ENCODE peak calls at places on chromosomes 16 and 17, in six cellular contexts. D, E, S, N, F and X are unnamed samples.

GRCh38 chr16:84143784-84144199 is 1.2 kb downstream of the HSDL1 start:
- DNase-seq in D (peak), E (no peak), S (no peak), N (no peak), F (peak), X (no peak)

GRCh38 chr17:15882058-15882720 is 62.7 kb upstream of the ADORA2B start:
- DNase-seq in D (peak), E (no peak), S (no peak), N (no peak), F (no peak), X (no peak)

GRCh38 chr16:28981517-28981916 is 3.3 kb upstream of the LAT start:
- DNase-seq in D (peak), E (peak), S (peak), N (no peak), F (no peak), X (peak)

GRCh38 chr16:74567901-74568300 is 39.0 kb downstream of the GLG1 start:
- DNase-seq in D (no peak), E (no peak), S (no peak), N (no peak), F (no peak), X (no peak)

GRCh38 chr16:46713634-46714033 is 24.2 kb downstream of the ORC6 start:
- DNase-seq in D (no peak), E (no peak), S (no peak), N (no peak), F (no peak), X (no peak)

GRCh38 chr16:1362807-1363206 is 11.1 kb downstream of the GNPTG start:
- DNase-seq in D (no peak), E (no peak), S (no peak), N (no peak), F (no peak), X (no peak)

GRCh38 chr16:15509593-15510520 is 75.5 kb downstream of the BMERB1 start:
- DNase-seq in D (peak), E (peak), S (no peak), N (no peak), F (no peak), X (no peak)

GRCh38 chr16:30761427-30761927 is 385 bp downstream of the CFAP119 start:
- DNase-seq in D (peak), E (peak), S (peak), N (no peak), F (peak), X (peak)

GRCh38 chr16:11401161-11402050 is 56.1 kb downstream of the RMI2 start:
- DNase-seq in D (no peak), E (peak), S (peak), N (no peak), F (no peak), X (no peak)

GRCh38 chr16:27366687-27367462 is 35.1 kb upstream of the IL21R start:
- DNase-seq in D (no peak), E (peak), S (no peak), N (no peak), F (no peak), X (no peak)

GRCh38 chr17:9837551-9838471 is 12.1 kb downstream of the GLP2R start:
- DNase-seq in D (no peak), E (no peak), S (peak), N (no peak), F (peak), X (no peak)

GRCh38 chr16:49846800-49847199 is 9.1 kb downstream of the ZNF423 start:
- DNase-seq in D (no peak), E (no peak), S (no peak), N (no peak), F (no peak), X (no peak)

GRCh38 chr16:84085774-84086173 is 31.0 kb downstream of the MBTPS1 start:
- DNase-seq in D (no peak), E (no peak), S (no peak), N (no peak), F (no peak), X (peak)

GRCh38 chr16:79128706-79129105 is 471.8 kb downstream of the MAF start:
- DNase-seq in D (no peak), E (no peak), S (no peak), N (no peak), F (no peak), X (no peak)

DNA sequence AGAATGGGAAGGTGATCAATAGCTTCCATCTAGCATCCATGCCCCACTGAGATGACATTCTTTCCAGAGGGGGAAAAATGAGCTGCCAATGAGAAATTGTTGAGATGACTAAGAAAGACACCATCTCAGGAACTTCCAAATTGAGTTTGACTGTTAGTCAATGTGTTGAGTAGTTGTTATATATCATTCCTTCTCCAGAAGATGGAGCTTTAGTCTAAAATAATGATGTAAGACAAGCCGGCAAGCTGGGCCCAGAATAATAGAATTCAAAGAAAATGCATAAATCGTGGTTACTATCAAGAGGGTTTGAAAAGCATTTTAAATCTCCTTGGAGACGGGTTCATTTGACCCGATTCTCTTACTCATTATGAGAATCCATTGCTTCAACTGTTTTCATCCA is 71.0 kb upstream of the ATF7IP2 start:
- DNase-seq in D (no peak), E (peak), S (peak), N (no peak), F (no peak), X (peak)
- TF ChIP-seq CTCF in D (peak), E (no peak), S (peak), N (peak), F (peak), X (peak)

GRCh38 chr16:73092236-73092781 is 44.4 kb upstream of the ZFHX3 start:
- DNase-seq in D (no peak), E (no peak), S (no peak), N (no peak), F (no peak), X (no peak)
- TF ChIP-seq EZH2phosphoT487 in D (no peak), E (no peak), S (no peak), N (no peak), F (no peak), X (no peak)

DNA sequence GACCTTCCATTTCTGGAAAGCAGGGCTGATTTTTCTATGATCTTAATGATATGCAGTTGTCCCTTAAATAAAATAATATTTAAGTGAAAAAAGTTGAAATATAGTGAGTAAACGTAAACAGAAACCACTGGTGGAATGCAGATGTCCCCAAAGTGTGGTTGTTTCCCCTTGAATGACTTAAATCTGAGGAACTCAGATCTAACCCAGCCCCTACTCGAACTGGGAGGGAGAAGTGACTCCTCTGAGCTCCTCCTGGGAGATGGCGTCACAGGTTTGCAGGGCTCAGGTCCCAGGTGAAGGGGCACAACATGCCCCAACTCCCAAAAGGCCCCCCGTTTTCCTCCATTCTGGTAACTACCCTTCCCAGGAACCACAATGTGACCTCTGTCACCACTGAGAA is 142.8 kb downstream of the IRF8 start:
- DNase-seq in D (no peak), E (no peak), S (no peak), N (no peak), F (no peak), X (no peak)
- TF ChIP-seq CTCF in D (no peak), E (no peak), S (no peak), N (no peak), F (no peak), X (no peak)

DNA sequence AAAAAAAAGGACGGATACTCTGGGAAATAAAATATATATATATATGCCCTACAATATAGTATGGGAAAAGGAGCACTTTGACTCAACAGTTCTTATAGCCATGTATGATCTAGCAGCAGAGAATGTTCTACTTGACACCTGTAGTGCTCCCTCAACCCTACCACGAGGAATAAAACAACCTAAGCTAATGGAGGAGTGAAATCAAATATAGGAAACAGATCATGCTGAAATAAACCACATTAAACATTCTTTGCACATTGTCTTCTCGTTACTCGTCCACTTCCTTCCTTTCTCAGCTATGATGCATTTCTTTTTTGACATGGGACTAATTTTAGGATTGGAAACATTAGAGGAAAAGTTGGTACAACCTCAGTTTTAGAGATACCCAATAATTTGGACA is 65.6 kb downstream of the SNX11 start:
- DNase-seq in D (no peak), E (no peak), S (no peak), N (no peak), F (no peak), X (no peak)
- TF ChIP-seq EZH2phosphoT487 in D (no peak), E (no peak), S (no peak), N (no peak), F (no peak), X (no peak)

GRCh38 chr16:81850197-81850944 is 71.3 kb downstream of the PLCG2 start:
- DNase-seq in D (no peak), E (no peak), S (no peak), N (no peak), F (no peak), X (no peak)

GRCh38 chr16:81852347-81852746 is 73.3 kb downstream of the PLCG2 start:
- DNase-seq in D (no peak), E (no peak), S (peak), N (no peak), F (peak), X (no peak)

GRCh38 chr16:81860867-81861266 is 81.8 kb downstream of the PLCG2 start:
- DNase-seq in D (no peak), E (no peak), S (no peak), N (no peak), F (no peak), X (no peak)

GRCh38 chr16:81860310-81860709 is 81.2 kb downstream of the PLCG2 start:
- DNase-seq in D (no peak), E (no peak), S (no peak), N (no peak), F (no peak), X (no peak)

DNA sequence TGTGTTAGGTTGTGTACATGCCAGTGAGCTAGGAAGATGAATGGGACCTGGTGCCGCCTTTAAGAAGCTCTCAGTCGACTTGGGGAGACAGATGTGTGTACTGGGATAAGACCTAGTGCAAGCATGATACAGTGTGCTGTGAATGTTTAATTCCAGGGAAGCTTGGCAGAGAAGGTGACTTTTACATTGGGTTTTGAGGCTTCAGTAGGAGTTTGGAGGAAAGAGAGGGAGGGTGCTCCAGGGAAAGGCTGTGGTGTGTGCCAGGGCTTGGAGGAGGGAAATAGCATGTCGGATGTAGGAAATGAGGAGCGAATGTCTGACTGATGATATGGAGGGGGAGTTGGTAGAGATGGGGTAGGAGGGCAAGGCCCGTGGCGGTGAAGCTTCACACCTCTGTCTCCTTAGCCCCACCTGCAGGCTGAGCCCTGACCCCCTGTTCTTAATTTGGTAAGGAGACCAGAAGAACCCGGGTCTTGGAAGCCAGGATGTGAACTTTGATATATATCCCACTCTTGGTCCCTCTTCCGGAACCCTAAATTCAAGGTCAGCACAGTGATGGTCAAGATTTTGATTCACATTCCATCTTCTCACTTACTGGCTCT is 76.6 kb downstream of the PLCG2 start:
- DNase-seq in D (no peak), E (no peak), S (no peak), N (no peak), F (no peak), X (peak)
- TF ChIP-seq CTCF in D (peak), E (no peak), S (no peak), N (no peak), F (no peak), X (peak)

DNA sequence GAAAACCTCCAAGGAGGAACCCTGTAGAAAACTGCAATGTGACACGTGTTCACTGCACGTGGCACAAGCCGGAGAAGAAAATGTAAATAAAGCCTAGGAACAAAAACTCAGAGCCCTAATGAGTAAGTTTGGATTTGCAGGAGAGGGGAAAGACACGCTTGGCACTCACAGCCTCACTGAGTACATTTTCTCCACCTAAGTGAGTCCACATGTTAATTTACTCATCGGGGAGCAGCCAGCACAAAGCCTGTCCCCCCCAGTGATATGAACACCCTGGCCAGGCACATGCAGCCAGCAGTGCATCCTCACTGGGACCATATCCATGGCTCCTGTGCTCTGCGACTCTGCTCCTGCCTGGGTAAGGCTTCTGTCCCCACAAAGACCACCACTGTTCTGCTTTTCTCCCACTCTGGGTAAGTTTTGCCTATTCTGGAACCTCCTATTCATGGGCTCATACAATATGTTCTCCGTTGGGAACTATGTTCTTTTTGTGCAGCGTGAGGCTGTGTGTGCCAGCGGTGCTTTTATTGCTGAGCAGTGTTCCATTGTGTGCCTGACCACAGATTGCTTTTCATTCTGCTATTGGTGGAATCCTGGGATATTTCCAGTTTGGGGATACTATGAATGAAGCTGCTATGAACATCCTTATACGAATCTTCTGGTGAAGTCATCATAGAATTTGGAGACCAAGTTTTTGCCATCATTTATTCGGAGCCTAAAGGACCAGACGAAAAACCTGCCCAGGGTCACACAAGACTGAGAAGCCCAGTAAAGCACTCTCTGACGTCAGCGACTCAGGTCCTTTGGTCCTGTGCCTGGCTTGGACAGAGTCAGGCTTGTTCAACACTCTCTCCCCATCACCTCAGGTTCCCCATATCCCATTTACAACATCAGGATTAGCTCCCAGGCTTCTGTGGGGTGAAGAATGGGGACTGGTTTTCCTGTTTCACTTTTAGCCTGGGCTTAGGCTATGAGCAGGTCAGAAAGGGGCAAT is 53.3 kb downstream of the RNF112 start:
- DNase-seq in D (no peak), E (no peak), S (no peak), N (no peak), F (no peak), X (peak)
- TF ChIP-seq EZH2phosphoT487 in D (no peak), E (no peak), S (no peak), N (no peak), F (no peak), X (no peak)

DNA sequence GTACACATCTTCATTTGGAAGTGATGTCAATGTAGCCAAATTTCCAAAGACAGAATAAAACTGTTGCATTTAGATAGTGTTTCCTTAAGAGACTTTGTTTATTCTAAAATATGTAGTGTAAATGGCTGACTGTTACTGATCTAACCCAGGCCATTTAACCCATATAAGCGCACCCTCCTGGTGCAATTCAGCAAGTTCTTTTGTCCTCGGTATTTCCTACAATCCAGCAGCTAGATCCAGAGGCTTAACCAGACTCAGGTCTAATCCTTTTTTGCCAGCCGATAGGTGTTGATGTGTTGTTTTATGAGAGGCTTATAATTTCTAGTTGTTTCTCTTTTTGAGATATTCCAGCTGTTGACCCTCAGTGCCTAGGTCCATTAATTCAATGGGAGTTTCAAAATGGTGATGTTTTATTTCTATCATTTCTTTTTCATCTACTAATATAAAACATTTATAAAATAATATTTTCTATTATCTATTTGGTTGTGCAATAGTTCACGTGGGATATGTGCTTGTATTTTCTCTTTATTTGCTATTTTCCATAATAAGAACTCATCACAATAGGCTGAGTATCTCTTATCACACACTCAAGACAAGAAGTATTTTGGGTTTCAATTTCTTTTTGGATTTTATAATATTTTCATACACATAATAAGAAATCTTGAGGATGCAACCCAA is 14.5 kb downstream of the ABCA9 start:
- DNase-seq in D (peak), E (no peak), S (no peak), N (no peak), F (no peak), X (no peak)
- TF ChIP-seq CTCF in D (no peak), E (no peak), S (peak), N (no peak), F (no peak), X (no peak)

DNA sequence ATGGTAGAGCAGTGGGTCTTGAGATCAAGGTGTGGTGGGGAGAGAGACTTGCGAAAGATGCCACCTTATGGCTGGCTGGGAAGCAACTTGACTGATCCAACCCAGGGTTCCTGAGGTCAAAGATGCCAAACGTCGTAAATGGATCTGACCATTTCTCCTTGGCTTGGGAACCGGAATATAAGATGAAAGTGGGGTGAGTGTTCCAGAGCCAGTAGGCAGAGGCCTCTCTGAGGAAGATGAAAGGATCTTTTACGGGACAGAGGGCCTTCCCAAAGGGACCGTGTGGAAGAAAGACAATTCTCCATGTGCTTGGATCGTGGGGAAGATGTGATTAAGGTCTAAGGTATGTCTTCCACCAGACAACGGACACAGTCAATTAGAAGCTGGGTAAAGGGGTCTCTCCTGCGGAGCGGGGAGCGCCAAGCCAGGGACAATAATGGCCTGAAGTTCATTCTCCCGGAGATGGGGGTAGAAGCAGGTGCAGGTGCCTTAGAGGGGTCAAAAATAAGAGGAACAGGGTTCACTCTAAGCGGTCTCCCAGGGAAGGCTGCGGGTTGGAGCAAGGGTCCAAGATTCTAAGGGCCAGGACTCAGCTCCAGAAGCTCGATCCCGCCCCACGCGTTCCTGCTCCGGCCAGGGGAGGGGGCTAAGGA is 802 bp downstream of the FXR2 start:
- DNase-seq in D (no peak), E (no peak), S (peak), N (no peak), F (no peak), X (peak)
- TF ChIP-seq EZH2phosphoT487 in D (no peak), E (no peak), S (no peak), N (no peak), F (no peak), X (no peak)